ENCODE peak calls at places on chromosomes 11 and 22, in six cellular contexts. One of them, this sample, is unnamed. For H3K9me3, the result is how much of the 10 kb centered on the place peaks cover.

GRCh38 chr11:3092603-3093141 is 35.4 kb upstream of the CARS1 start:
- DNase-seq in mesenchymal stem cell: no peak
- DNase-seq in H9: no peak
- DNase-seq in neuronal stem cell: no peak
- DNase-seq in trophoblast cell: no peak
- DNase-seq in H1: no peak
- DNase-seq in this sample: no peak

GRCh38 chr11:61777234-61778090 is 14.9 kb downstream of the TMEM258 start:
- DNase-seq in mesenchymal stem cell: no peak
- DNase-seq in H9: peak
- DNase-seq in neuronal stem cell: no peak
- DNase-seq in trophoblast cell: peak
- DNase-seq in H1: no peak
- DNase-seq in this sample: no peak

GRCh38 chr22:33658775-33659174 is 261.5 kb downstream of the LARGE1 start:
- DNase-seq in mesenchymal stem cell: peak
- DNase-seq in H9: no peak
- DNase-seq in neuronal stem cell: no peak
- DNase-seq in trophoblast cell: peak
- DNase-seq in H1: no peak
- DNase-seq in this sample: peak

GRCh38 chr11:131691558-131692041 is 321.2 kb downstream of the NTM start:
- DNase-seq in mesenchymal stem cell: no peak
- DNase-seq in H9: peak
- DNase-seq in neuronal stem cell: no peak
- DNase-seq in trophoblast cell: peak
- DNase-seq in H1: no peak
- DNase-seq in this sample: peak

GRCh38 chr22:17846326-17846992 is 72.2 kb upstream of the BID start:
- DNase-seq in mesenchymal stem cell: no peak
- DNase-seq in H9: no peak
- DNase-seq in neuronal stem cell: no peak
- DNase-seq in trophoblast cell: peak
- DNase-seq in H1: no peak
- DNase-seq in this sample: no peak

GRCh38 chr11:9834281-9834680 is 170.4 kb downstream of the SWAP70 start:
- DNase-seq in mesenchymal stem cell: peak
- DNase-seq in H9: no peak
- DNase-seq in neuronal stem cell: no peak
- DNase-seq in trophoblast cell: peak
- DNase-seq in H1: no peak
- DNase-seq in this sample: no peak

GRCh38 chr22:46002757-46003270 is 25.9 kb upstream of the WNT7B start:
- DNase-seq in mesenchymal stem cell: peak
- DNase-seq in H9: no peak
- DNase-seq in neuronal stem cell: no peak
- DNase-seq in trophoblast cell: no peak
- DNase-seq in H1: no peak
- DNase-seq in this sample: peak

GRCh38 chr11:29616611-29617010 is 400.2 kb downstream of the KCNA4 start:
- DNase-seq in mesenchymal stem cell: peak
- DNase-seq in H9: no peak
- DNase-seq in neuronal stem cell: no peak
- DNase-seq in trophoblast cell: no peak
- DNase-seq in H1: no peak
- DNase-seq in this sample: no peak

GRCh38 chr11:58898106-58898505 is 41.2 kb upstream of the GLYATL1 start:
- DNase-seq in mesenchymal stem cell: no peak
- DNase-seq in H9: no peak
- DNase-seq in neuronal stem cell: no peak
- DNase-seq in trophoblast cell: no peak
- DNase-seq in H1: no peak
- DNase-seq in this sample: no peak

GRCh38 chr11:73308963-73309960 is 1.2 kb downstream of the ARHGEF17 start:
- DNase-seq in mesenchymal stem cell: peak
- DNase-seq in H9: peak
- DNase-seq in neuronal stem cell: peak
- DNase-seq in trophoblast cell: peak
- DNase-seq in H1: no peak
- DNase-seq in this sample: peak

GRCh38 chr11:123235117-123235686 is 40.2 kb upstream of the CLMP start:
- DNase-seq in mesenchymal stem cell: no peak
- DNase-seq in H9: peak
- DNase-seq in neuronal stem cell: no peak
- DNase-seq in trophoblast cell: peak
- DNase-seq in H1: no peak
- DNase-seq in this sample: no peak

GRCh38 chr11:110531056-110531756 is 101.5 kb downstream of the FDX1 start:
- DNase-seq in mesenchymal stem cell: no peak
- DNase-seq in H9: no peak
- DNase-seq in neuronal stem cell: no peak
- DNase-seq in trophoblast cell: no peak
- DNase-seq in H1: no peak
- DNase-seq in this sample: peak

GRCh38 chr11:330307-330693 is 9.6 kb upstream of the IFITM3 start:
- DNase-seq in mesenchymal stem cell: no peak
- DNase-seq in H9: peak
- DNase-seq in neuronal stem cell: no peak
- DNase-seq in trophoblast cell: no peak
- DNase-seq in H1: no peak
- DNase-seq in this sample: no peak

GRCh38 chr11:11349870-11350325 is 3.2 kb downstream of the CSNK2A3 start:
- DNase-seq in mesenchymal stem cell: peak
- DNase-seq in H9: no peak
- DNase-seq in neuronal stem cell: no peak
- DNase-seq in trophoblast cell: peak
- DNase-seq in H1: no peak
- DNase-seq in this sample: peak

GRCh38 chr11:77188323-77188911 is 60.4 kb downstream of the MYO7A start:
- DNase-seq in mesenchymal stem cell: peak
- DNase-seq in H9: peak
- DNase-seq in neuronal stem cell: peak
- DNase-seq in trophoblast cell: peak
- DNase-seq in H1: no peak
- DNase-seq in this sample: peak

GRCh38 chr11:8109675-8110074 is 28.7 kb downstream of the TUB start:
- DNase-seq in mesenchymal stem cell: no peak
- DNase-seq in H9: no peak
- DNase-seq in neuronal stem cell: no peak
- DNase-seq in trophoblast cell: no peak
- DNase-seq in H1: no peak
- DNase-seq in this sample: no peak

GRCh38 chr11:102010776-102011500 is 36.3 kb upstream of the CFAP300 start:
- DNase-seq in mesenchymal stem cell: peak
- DNase-seq in H9: peak
- DNase-seq in neuronal stem cell: peak
- DNase-seq in trophoblast cell: peak
- DNase-seq in H1: peak
- DNase-seq in this sample: peak

GRCh38 chr11:1219446-1219835 is 3.4 kb upstream of the MUC5B start:
- DNase-seq in mesenchymal stem cell: no peak
- DNase-seq in H9: no peak
- DNase-seq in neuronal stem cell: no peak
- DNase-seq in trophoblast cell: no peak
- DNase-seq in H1: no peak
- DNase-seq in this sample: no peak

GRCh38 chr22:23248583-23248982 is 68.3 kb downstream of the BCR start:
- DNase-seq in mesenchymal stem cell: no peak
- DNase-seq in H9: peak
- DNase-seq in neuronal stem cell: no peak
- DNase-seq in trophoblast cell: no peak
- DNase-seq in H1: no peak
- DNase-seq in this sample: peak

GRCh38 chr11:63620928-63621539 is 6.8 kb upstream of the PLAAT3 start:
- DNase-seq in mesenchymal stem cell: no peak
- DNase-seq in H9: no peak
- DNase-seq in neuronal stem cell: no peak
- DNase-seq in trophoblast cell: peak
- DNase-seq in H1: no peak
- DNase-seq in this sample: no peak

GRCh38 chr11:73866586-73866996 is 10.1 kb downstream of the COA4 start:
- DNase-seq in mesenchymal stem cell: peak
- DNase-seq in H9: no peak
- DNase-seq in neuronal stem cell: no peak
- DNase-seq in trophoblast cell: peak
- DNase-seq in H1: no peak
- DNase-seq in this sample: peak

GRCh38 chr11:14336507-14337503 is 22.2 kb downstream of the RRAS2 start:
- DNase-seq in mesenchymal stem cell: peak
- DNase-seq in H9: no peak
- DNase-seq in neuronal stem cell: no peak
- DNase-seq in trophoblast cell: peak
- DNase-seq in H1: no peak
- DNase-seq in this sample: peak

GRCh38 chr11:62880231-62880802 is 379 bp upstream of the SLC3A2 start:
- DNase-seq in mesenchymal stem cell: peak
- DNase-seq in H9: no peak
- DNase-seq in neuronal stem cell: no peak
- DNase-seq in trophoblast cell: peak
- DNase-seq in H1: no peak
- DNase-seq in this sample: peak

DNA sequence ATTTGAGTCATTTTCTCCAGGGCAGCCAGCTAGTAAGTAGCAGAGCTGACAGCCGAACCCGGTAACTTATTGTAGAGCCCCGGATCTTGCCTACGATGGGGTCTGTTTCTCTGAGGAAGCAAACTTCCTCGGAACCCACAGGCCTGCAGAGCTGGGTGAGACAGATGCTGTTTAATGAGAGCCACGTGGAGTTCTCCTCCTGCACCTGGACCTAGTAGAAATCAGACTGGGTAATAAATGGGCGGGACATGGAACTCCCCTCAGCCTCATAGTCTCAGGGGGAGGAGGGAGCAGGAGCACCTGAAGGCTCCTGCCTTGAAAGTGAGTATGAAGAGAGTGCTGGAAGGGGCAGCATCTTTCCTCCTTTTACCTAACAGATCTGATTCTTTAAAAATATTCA is at the start of gene IZUMO1R:
- DNase-seq in mesenchymal stem cell: no peak
- DNase-seq in H9: no peak
- DNase-seq in neuronal stem cell: no peak
- DNase-seq in trophoblast cell: no peak
- DNase-seq in H1: no peak
- DNase-seq in this sample: no peak
- H3K18ac ChIP-seq in mesenchymal stem cell: no peak
- H3K18ac ChIP-seq in H9: no peak
- H3K18ac ChIP-seq in neuronal stem cell: no peak
- H3K18ac ChIP-seq in trophoblast cell: no peak
- H3K18ac ChIP-seq in H1: peak
- H3K18ac ChIP-seq in this sample: peak

GRCh38 chr22:49616356-49617231 is 211.1 kb downstream of the BRD1 start:
- DNase-seq in mesenchymal stem cell: no peak
- DNase-seq in H9: no peak
- DNase-seq in neuronal stem cell: no peak
- DNase-seq in trophoblast cell: no peak
- DNase-seq in H1: no peak
- DNase-seq in this sample: no peak
- H3K9me3 ChIP-seq in mesenchymal stem cell: under half
- H3K9me3 ChIP-seq in H9: under half
- H3K9me3 ChIP-seq in neuronal stem cell: under half
- H3K9me3 ChIP-seq in trophoblast cell: under half
- H3K9me3 ChIP-seq in H1: under half
- H3K9me3 ChIP-seq in this sample: under half

DNA sequence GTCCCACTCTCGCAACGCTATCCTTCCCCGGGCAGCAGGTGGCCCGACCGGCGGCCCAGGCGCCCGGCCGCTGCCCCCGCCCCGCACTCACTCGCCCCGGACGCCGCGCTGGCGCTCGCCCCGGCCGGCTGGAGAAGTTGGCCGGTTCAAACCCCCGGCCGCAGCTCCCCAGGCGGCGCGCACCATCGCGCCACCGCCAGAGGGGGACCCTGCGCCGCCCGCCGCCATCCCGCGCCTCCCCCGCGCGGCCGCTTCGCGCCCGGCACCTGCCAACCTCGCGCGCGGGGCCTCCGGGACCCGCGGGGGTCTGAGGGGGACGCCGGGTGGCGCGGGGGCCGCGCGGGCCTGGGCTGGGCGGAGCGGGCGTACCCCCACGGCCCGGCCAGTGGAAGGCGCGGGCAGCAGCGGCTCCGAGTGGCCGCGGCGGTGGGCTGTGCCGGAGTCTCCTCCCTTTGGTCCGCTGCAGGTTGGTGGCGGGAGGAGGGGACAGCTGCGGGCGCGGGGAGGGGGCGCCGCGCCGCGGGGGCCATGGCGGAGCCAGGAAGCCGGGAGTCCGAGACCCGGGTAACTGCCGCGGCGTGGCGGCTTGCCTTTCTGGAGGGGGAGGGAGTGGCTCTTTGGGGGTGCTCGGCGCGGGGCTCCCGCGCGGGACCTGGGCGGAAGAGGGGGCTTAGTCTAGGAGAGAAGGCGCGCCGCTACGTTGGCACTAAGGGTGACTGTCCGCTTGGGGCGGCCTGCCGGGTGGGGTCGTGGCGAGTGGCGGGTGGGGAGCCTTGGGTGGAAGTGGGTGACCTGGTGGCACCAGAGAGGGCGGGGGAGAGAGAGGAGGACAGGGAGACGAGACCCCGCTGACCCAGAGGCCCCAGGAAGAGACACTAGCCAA is at the start of the genes MPST and TST:
- DNase-seq in mesenchymal stem cell: peak
- DNase-seq in H9: peak
- DNase-seq in neuronal stem cell: peak
- DNase-seq in trophoblast cell: peak
- DNase-seq in H1: no peak
- DNase-seq in this sample: peak
- H3K18ac ChIP-seq in mesenchymal stem cell: peak
- H3K18ac ChIP-seq in H9: peak
- H3K18ac ChIP-seq in neuronal stem cell: peak
- H3K18ac ChIP-seq in trophoblast cell: peak
- H3K18ac ChIP-seq in H1: peak
- H3K18ac ChIP-seq in this sample: peak

GRCh38 chr11:70826950-70827349 is 425.4 kb downstream of the SHANK2 start:
- DNase-seq in mesenchymal stem cell: no peak
- DNase-seq in H9: no peak
- DNase-seq in neuronal stem cell: no peak
- DNase-seq in trophoblast cell: no peak
- DNase-seq in H1: no peak
- DNase-seq in this sample: no peak
- H3K9me3 ChIP-seq in mesenchymal stem cell: under half
- H3K9me3 ChIP-seq in H9: under half
- H3K9me3 ChIP-seq in neuronal stem cell: under half
- H3K9me3 ChIP-seq in trophoblast cell: under half
- H3K9me3 ChIP-seq in H1: under half
- H3K9me3 ChIP-seq in this sample: under half

DNA sequence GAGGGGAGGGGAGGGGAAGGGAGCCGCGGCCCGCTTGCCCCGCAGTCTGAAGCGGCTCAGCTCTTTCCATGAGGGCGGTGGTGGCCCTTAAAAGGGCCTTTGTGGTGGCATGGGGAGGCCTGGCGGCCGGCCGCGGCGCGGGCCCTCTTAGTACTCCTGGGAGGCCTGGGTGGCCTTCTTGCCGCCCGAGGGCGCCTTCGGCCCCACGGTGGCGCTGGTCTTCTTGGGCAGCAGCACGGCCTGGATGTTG is 6.9 kb downstream of the DPAGT1 start:
- DNase-seq in mesenchymal stem cell: peak
- DNase-seq in H9: no peak
- DNase-seq in neuronal stem cell: peak
- DNase-seq in trophoblast cell: peak
- DNase-seq in H1: no peak
- DNase-seq in this sample: peak
- H3K18ac ChIP-seq in mesenchymal stem cell: no peak
- H3K18ac ChIP-seq in H9: peak
- H3K18ac ChIP-seq in neuronal stem cell: peak
- H3K18ac ChIP-seq in trophoblast cell: peak
- H3K18ac ChIP-seq in H1: peak
- H3K18ac ChIP-seq in this sample: no peak